ENCODE peak calls at places on chromosomes 5 and 9, in four cellular contexts. R is BJ, H is HFF-Myc, Z is NCI-H748 treated with DMSO at 0.1 percent for 48 hours. T is an unnamed sample.

GRCh38 chr9:111896942-111897830 is 572 bp downstream of the UGCG start:
- DNase-seq in H (no peak), Z (peak), R (no peak), T (peak)

GRCh38 chr9:38362912-38363588 is 29.5 kb upstream of the ALDH1B1 start:
- DNase-seq in R (peak), H (peak), Z (peak), T (peak)

GRCh38 chr5:59007460-59008063 is 424.7 kb downstream of the RAB3C start:
- DNase-seq in R (no peak), H (no peak), Z (no peak), T (no peak)

GRCh38 chr9:34363619-34364351 is 12.9 kb downstream of the MYORG start:
- DNase-seq in Z (no peak), R (no peak), H (no peak), T (no peak)

GRCh38 chr5:149338364-149338763 is 6.9 kb upstream of the GRPEL2 start:
- DNase-seq in Z (no peak), H (no peak), R (no peak), T (no peak)

GRCh38 chr9:121958530-121958929 is 134.6 kb downstream of the TTLL11 start:
- DNase-seq in H (no peak), R (no peak), Z (no peak), T (no peak)

GRCh38 chr9:120383999-120384924 is 195.7 kb downstream of the CDK5RAP2 start:
- DNase-seq in H (peak), R (no peak), Z (peak), T (no peak)

GRCh38 chr5:14594378-14595074 is 12.9 kb downstream of the OTULINL start:
- DNase-seq in H (no peak), Z (no peak), R (no peak), T (no peak)

GRCh38 chr5:1176473-1177391 is 24.7 kb upstream of the SLC6A19 start:
- DNase-seq in R (no peak), H (no peak), Z (no peak), T (no peak)

GRCh38 chr9:136686794-136687711 is at the start of gene AGPAT2:
- DNase-seq in H (no peak), Z (peak), R (no peak), T (peak)

GRCh38 chr9:133643978-133644760 is 8.0 kb downstream of the DBH start:
- DNase-seq in R (no peak), Z (no peak), H (no peak), T (no peak)

GRCh38 chr5:15377573-15378340 is 122.2 kb upstream of the FBXL7 start:
- DNase-seq in H (no peak), Z (no peak), R (no peak), T (no peak)

GRCh38 chr9:135948873-135949665 is 12.1 kb downstream of the UBAC1 start:
- DNase-seq in R (no peak), Z (no peak), H (no peak), T (no peak)

GRCh38 chr9:133752739-133753446 is 14.7 kb upstream of the SARDH start:
- DNase-seq in R (no peak), Z (no peak), H (no peak), T (no peak)

GRCh38 chr5:159936686-159937329 is 20.5 kb downstream of the ADRA1B start:
- DNase-seq in H (no peak), R (no peak), Z (no peak), T (no peak)

GRCh38 chr9:110626109-110626829 is 42.3 kb upstream of the MUSK start:
- DNase-seq in R (peak), H (no peak), Z (no peak), T (no peak)

GRCh38 chr5:1852324-1852947 is 30.3 kb downstream of the IRX4 start:
- DNase-seq in R (no peak), Z (no peak), H (no peak), T (no peak)

GRCh38 chr5:81169924-81170323 is 63.2 kb upstream of the CKMT2 start:
- DNase-seq in Z (no peak), R (no peak), H (no peak), T (no peak)

GRCh38 chr9:16642421-16643109 is 227.9 kb downstream of the BNC2 start:
- DNase-seq in R (no peak), Z (no peak), H (no peak), T (no peak)

GRCh38 chr9:134992755-134993124 is 75.0 kb upstream of the FCN1 start:
- DNase-seq in H (no peak), Z (no peak), R (no peak), T (no peak)

GRCh38 chr5:137724251-137724650 is 11.6 kb downstream of the KLHL3 start:
- DNase-seq in Z (no peak), R (no peak), H (no peak), T (no peak)

GRCh38 chr5:148844433-148845279 is 18.2 kb downstream of the ADRB2 start:
- DNase-seq in R (no peak), Z (no peak), H (no peak), T (no peak)

GRCh38 chr5:56763711-56764466 is 51.5 kb upstream of the MAP3K1 start:
- DNase-seq in R (peak), H (no peak), Z (no peak), T (no peak)

GRCh38 chr5:172545291-172545761 is 91.0 kb upstream of the SH3PXD2B start:
- DNase-seq in R (no peak), H (no peak), Z (no peak), T (no peak)

GRCh38 chr9:16145196-16145950 is 592.5 kb downstream of the CCDC171 start:
- DNase-seq in Z (no peak), R (no peak), H (no peak), T (no peak)

GRCh38 chr5:35538198-35538931 is 79.3 kb upstream of the SPEF2 start:
- DNase-seq in Z (no peak), H (no peak), R (no peak), T (no peak)

GRCh38 chr5:141605523-141606277 is 13.1 kb downstream of the DIAPH1 start:
- DNase-seq in R (no peak), Z (no peak), H (no peak), T (no peak)

GRCh38 chr5:180395540-180396274 is 42.6 kb upstream of the GFPT2 start:
- DNase-seq in Z (no peak), R (no peak), H (no peak), T (no peak)

GRCh38 chr5:157172408-157172807 is 6.3 kb upstream of the GARIN3 start:
- DNase-seq in R (no peak), H (no peak), Z (no peak), T (no peak)

GRCh38 chr9:82252116-82252515 is 263.5 kb downstream of the SPATA31D1 start:
- DNase-seq in H (no peak), Z (no peak), R (no peak), T (no peak)

GRCh38 chr9:22374021-22374420 is 72.6 kb upstream of the DMRTA1 start:
- DNase-seq in Z (no peak), R (no peak), H (no peak), T (no peak)